ENCODE peak calls at places on chromosomes 3 and 15, in ten cellular contexts. A, D, S, T, U, K, G, Z, X and Q are unnamed samples.

GRCh38 chr15:41429003-41429890 is 12.4 kb downstream of the RTF1 start:
- DNase-seq in A (no peak), D (peak; percentile 23), S (peak; percentile 71), T (no peak), U (no peak), K (no peak), G (no peak), Z (no peak), X (peak; percentile 60), Q (peak; percentile 62)

GRCh38 chr3:122918576-122919290 is 108.8 kb downstream of the SEMA5B start:
- DNase-seq in A (no peak), D (no peak), S (no peak), T (no peak), U (no peak), K (peak; percentile 20), G (no peak), Z (peak; percentile 19), X (no peak), Q (no peak)

GRCh38 chr3:167976880-167977498 is 118.7 kb downstream of the GOLIM4 start:
- DNase-seq in A (no peak), D (no peak), S (no peak), T (no peak), U (no peak), K (no peak), G (no peak), Z (no peak), X (no peak), Q (no peak)

GRCh38 chr3:112759210-112759609 is 87.5 kb downstream of the CD200R1L start:
- DNase-seq in A (no peak), D (no peak), S (no peak), T (no peak), U (no peak), K (no peak), G (no peak), Z (no peak), X (no peak), Q (no peak)

GRCh38 chr15:88604381-88604951 is 16.7 kb upstream of the AEN start:
- DNase-seq in A (no peak), D (no peak), S (no peak), T (no peak), U (no peak), K (no peak), G (no peak), Z (no peak), X (no peak), Q (no peak)

GRCh38 chr15:58755956-58756355 is 6.4 kb upstream of the ADAM10 start:
- DNase-seq in A (no peak), D (no peak), S (no peak), T (no peak), U (no peak), K (peak; percentile 22), G (no peak), Z (no peak), X (no peak), Q (no peak)

GRCh38 chr3:175985781-175986180 is 1126.6 kb downstream of the NAALADL2 start:
- DNase-seq in A (no peak), D (no peak), S (no peak), T (no peak), U (no peak), K (no peak), G (no peak), Z (no peak), X (no peak), Q (no peak)

GRCh38 chr15:84750583-84751092 is 2.2 kb downstream of the ZNF592 start:
- DNase-seq in A (no peak), D (no peak), S (peak; percentile 50), T (no peak), U (no peak), K (no peak), G (peak; percentile 39), Z (no peak), X (peak; percentile 54), Q (peak; percentile 63)

GRCh38 chr15:100309984-100310291 is 31.8 kb downstream of the ADAMTS17 start:
- DNase-seq in A (no peak), D (no peak), S (no peak), T (no peak), U (no peak), K (no peak), G (no peak), Z (no peak), X (no peak), Q (no peak)

GRCh38 chr15:74134387-74135027 is 4.1 kb downstream of the ISLR2 start:
- DNase-seq in A (no peak), D (peak; percentile 54), S (peak; percentile 66), T (peak; percentile 58), U (peak; percentile 25), K (no peak), G (no peak), Z (no peak), X (no peak), Q (peak; percentile 70)

GRCh38 chr3:174232658-174233429 is 626.3 kb upstream of the NAALADL2 start:
- DNase-seq in A (no peak), D (no peak), S (no peak), T (no peak), U (no peak), K (no peak), G (no peak), Z (no peak), X (no peak), Q (no peak)

GRCh38 chr15:64651573-64652260 is 123.7 kb downstream of the RBPMS2 start:
- DNase-seq in A (no peak), D (no peak), S (peak; percentile 55), T (no peak), U (peak; percentile 32), K (peak; percentile 7), G (peak; percentile 69), Z (peak; percentile 10), X (peak; percentile 66), Q (peak; percentile 59)

GRCh38 chr15:62601779-62602540 is 436.9 kb upstream of the C2CD4B start:
- DNase-seq in A (no peak), D (no peak), S (no peak), T (no peak), U (peak; percentile 45), K (peak; percentile 33), G (no peak), Z (peak; percentile 69), X (no peak), Q (no peak)

GRCh38 chr15:74167891-74168331 is 5.6 kb upstream of the ISLR start:
- DNase-seq in A (no peak), D (no peak), S (no peak), T (no peak), U (no peak), K (no peak), G (no peak), Z (no peak), X (no peak), Q (no peak)

GRCh38 chr15:68631621-68632051 is 52.8 kb downstream of the CORO2B start:
- DNase-seq in A (no peak), D (no peak), S (no peak), T (no peak), U (no peak), K (no peak), G (no peak), Z (no peak), X (no peak), Q (no peak)

GRCh38 chr3:45972534-45973402 is 22.9 kb downstream of the FYCO1 start:
- DNase-seq in A (no peak), D (no peak), S (no peak), T (peak; percentile 73), U (peak; percentile 94), K (peak; percentile 89), G (no peak), Z (peak; percentile 94), X (no peak), Q (peak; percentile 37)

GRCh38 chr15:88613074-88613944 is 7.8 kb upstream of the AEN start:
- DNase-seq in A (no peak), D (no peak), S (peak; percentile 20), T (no peak), U (no peak), K (no peak), G (no peak), Z (no peak), X (no peak), Q (no peak)

GRCh38 chr3:97914390-97914789 is 57.8 kb downstream of the RIOX2 start:
- DNase-seq in A (no peak), D (peak; percentile 41), S (no peak), T (peak; percentile 67), U (peak; percentile 96), K (peak; percentile 94), G (no peak), Z (peak; percentile 95), X (no peak), Q (no peak)

GRCh38 chr3:186105543-186105942 is 3.3 kb downstream of the ETV5 start:
- DNase-seq in A (no peak), D (no peak), S (peak; percentile 33), T (no peak), U (no peak), K (no peak), G (no peak), Z (no peak), X (peak; percentile 36), Q (peak; percentile 50)
- TF ChIP-seq CTCF in A (no peak), D (no peak), S (no peak), T (no peak), U (no peak), K (no peak), G (no peak), Z (no peak), X (no peak), Q (no peak)

GRCh38 chr3:56157693-56158092 is 310.6 kb downstream of the ERC2 start:
- DNase-seq in A (no peak), D (no peak), S (no peak), T (no peak), U (no peak), K (peak; percentile 33), G (no peak), Z (peak; percentile 15), X (no peak), Q (no peak)

DNA sequence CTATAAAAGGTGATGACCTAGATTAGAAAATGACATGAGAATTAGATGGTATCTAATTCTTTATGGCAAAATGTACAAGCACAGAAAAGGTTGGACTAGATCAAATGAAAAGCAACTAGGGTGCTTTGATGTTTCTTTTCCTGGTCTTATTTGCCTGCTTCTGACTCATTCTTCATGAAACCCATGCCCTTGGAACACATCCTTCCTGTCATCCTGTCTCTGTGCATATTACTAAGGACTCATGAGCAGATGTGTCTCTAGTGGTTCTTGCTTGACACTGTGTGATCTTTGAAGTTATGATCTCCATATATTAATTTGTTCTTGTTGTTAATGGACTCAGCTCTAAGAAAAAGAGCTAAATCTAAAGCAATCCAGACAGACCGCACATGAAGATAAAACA is 314.0 kb downstream of the ERC2 start:
- DNase-seq in A (no peak), D (no peak), S (no peak), T (no peak), U (peak; percentile 8), K (peak; percentile 20), G (no peak), Z (peak; percentile 30), X (no peak), Q (no peak)
- TF ChIP-seq CTCF in A (no peak), D (no peak), S (no peak), T (no peak), U (no peak), K (no peak), G (no peak), Z (no peak), X (no peak), Q (no peak)

GRCh38 chr3:141231101-141231922 is at the start of gene PXYLP1:
- DNase-seq in A (peak; percentile 91), D (peak; percentile 95), S (peak; percentile 97), T (peak; percentile 81), U (peak; percentile 61), K (peak; percentile 81), G (peak; percentile 91), Z (peak; percentile 84), X (peak; percentile 96), Q (peak; percentile 98)
- TF ChIP-seq CTCF in A (peak; percentile 82), D (peak; percentile 36), S (peak; percentile 89), T (peak; percentile 96), U (peak; percentile 58), K (peak; percentile 67), G (peak; percentile 56), Z (peak; percentile 38), X (peak; percentile 84), Q (peak; percentile 84)

GRCh38 chr15:55108858-55109518 is 87.8 kb downstream of the RSL24D1 start:
- DNase-seq in A (peak; percentile 64), D (peak; percentile 54), S (peak; percentile 49), T (peak; percentile 59), U (peak; percentile 81), K (peak; percentile 55), G (peak; percentile 49), Z (peak; percentile 55), X (peak; percentile 42), Q (peak; percentile 59)
- TF ChIP-seq CTCF in A (peak; percentile 80), D (peak; percentile 44), S (peak; percentile 78), T (peak; percentile 79), U (peak; percentile 72), K (peak; percentile 69), G (peak; percentile 73), Z (peak; percentile 77), X (peak; percentile 81), Q (peak; percentile 84)